ENCODE peak calls at places on chromosomes 16 and 17, in eight cellular contexts. K is fibroblast of lung; Z is activated CD8-positive, alpha-beta memory T cell treated with anti-CD3 and anti-CD28 coated beads for 24 hours; B is activated CD4-positive, CD25-positive, alpha-beta regulatory T cell; O is EH; W is NCI-H1694 treated with DMSO at 0.1 percent for 48 hours; X is Right ventricle myocardium inferior; U is KG1. C is an unnamed sample.

GRCh38 chr17:14038206-14038605 is 31.1 kb upstream of the COX10 start:
- DNase-seq in K (peak), Z (no peak), O (peak), X (no peak), W (no peak), U (no peak), B (no peak), C (no peak)

GRCh38 chr17:75755205-75755901 is 9.6 kb downstream of the GALK1 start:
- DNase-seq in W (peak), B (no peak), O (peak), X (peak), Z (no peak), K (no peak), U (no peak), C (no peak)

GRCh38 chr17:50947844-50948514 is 81.8 kb upstream of the TOB1 start:
- DNase-seq in U (no peak), O (no peak), B (no peak), W (no peak), K (no peak), Z (peak), X (peak), C (no peak)

GRCh38 chr16:85750827-85751641 is at the start of gene C16orf74:
- DNase-seq in B (no peak), K (peak), W (peak), Z (peak), U (no peak), O (peak), X (peak), C (no peak)

GRCh38 chr16:3751878-3752277 is 34.6 kb upstream of the TRAP1 start:
- DNase-seq in X (no peak), W (no peak), O (no peak), Z (no peak), K (no peak), U (no peak), B (no peak), C (no peak)

GRCh38 chr17:42329025-42329976 is 41.0 kb downstream of the STAT5A start:
- DNase-seq in W (no peak), X (no peak), Z (no peak), K (peak), O (peak), U (no peak), B (no peak), C (no peak)

GRCh38 chr16:12387786-12388185 is 411.3 kb downstream of the SNX29 start:
- DNase-seq in Z (no peak), X (no peak), B (no peak), O (peak), U (no peak), K (no peak), W (no peak), C (no peak)

GRCh38 chr16:4688674-4689045 is 4.7 kb upstream of the NUDT16L1 start:
- DNase-seq in X (peak), U (no peak), B (no peak), O (no peak), K (no peak), Z (no peak), W (no peak), C (no peak)

GRCh38 chr17:49015924-49016774 is 19.0 kb downstream of the IGF2BP1 start:
- DNase-seq in Z (peak), K (no peak), U (no peak), X (peak), B (no peak), O (no peak), W (no peak), C (no peak)

GRCh38 chr16:70778901-70779309 is 22.1 kb downstream of the VAC14 start:
- DNase-seq in K (peak), W (no peak), B (no peak), O (peak), U (no peak), X (no peak), Z (no peak), C (no peak)

GRCh38 chr17:29571883-29572681 is 3.6 kb downstream of the TP53I13 start:
- DNase-seq in K (no peak), W (no peak), Z (peak), B (no peak), X (no peak), U (no peak), O (no peak), C (no peak)

GRCh38 chr17:20121359-20122235 is 112.4 kb downstream of the SPECC1 start:
- DNase-seq in Z (peak), X (no peak), U (no peak), K (peak), O (peak), B (peak), W (peak), C (peak)

GRCh38 chr16:4558026-4558425 is 1.9 kb downstream of the C16orf96 start:
- DNase-seq in B (no peak), Z (no peak), O (no peak), X (no peak), U (no peak), W (no peak), K (no peak), C (no peak)

GRCh38 chr16:67278773-67279295 is 498 bp upstream of the PLEKHG4 start:
- DNase-seq in U (peak), O (no peak), B (peak), X (no peak), Z (peak), K (no peak), W (peak), C (peak)

GRCh38 chr16:15043344-15043743 is 12.5 kb downstream of the NTAN1 start:
- DNase-seq in B (no peak), O (no peak), K (no peak), Z (no peak), X (no peak), W (no peak), U (no peak), C (no peak)

C was measured in stimulated activated CD8-positive, alpha-beta memory T cell treated with anti-CD3 and anti-CD28 coated beads, Interleukin-2, amount 100 ng/mL, for 1 hour.